ENCODE peak calls at places on chromosomes 6 and 20, in nine cellular contexts. W is fibroblast of lung, C is astrocyte, M is Peyer's patch, O is IMR-90, K is adrenal gland, B is neural progenitor cell, A is psoas muscle, J is left ventricle myocardium inferior. Z is an unnamed sample.

GRCh38 chr20:62366370-62367135 is 559 bp downstream of the LAMA5 start:
- DNase-seq in M (no peak), C (no peak), J (peak; percentile 47), K (no peak), B (peak; percentile 89), W (no peak), O (no peak), A (peak; percentile 27), Z (peak; percentile 51)

GRCh38 chr20:57280221-57280620 is 13.8 kb upstream of the BMP7 start:
- DNase-seq in A (no peak), B (peak; percentile 50), M (no peak), O (no peak), J (no peak), K (no peak), W (no peak), C (no peak), Z (no peak)

GRCh38 chr6:42118162-42119001 is 24.0 kb downstream of the C6orf132 start:
- DNase-seq in B (no peak), K (peak; percentile 46), J (peak; percentile 77), M (no peak), C (no peak), O (no peak), W (no peak), A (peak; percentile 50), Z (peak; percentile 38)

GRCh38 chr6:31971279-31971992 is 502 bp downstream of the DXO start:
- DNase-seq in O (no peak), B (peak; percentile 4), J (no peak), W (no peak), C (no peak), A (no peak), K (peak; percentile 46), M (no peak), Z (no peak)

GRCh38 chr6:157096522-157096921 is 226.8 kb downstream of the TMEM242 start:
- DNase-seq in C (no peak), K (no peak), A (no peak), B (no peak), O (no peak), M (no peak), W (no peak), J (peak; percentile 24), Z (no peak)

GRCh38 chr6:163548624-163549023 is 134.1 kb downstream of the QKI start:
- DNase-seq in B (no peak), W (no peak), K (no peak), M (no peak), O (no peak), J (no peak), A (no peak), C (no peak), Z (no peak)

GRCh38 chr6:139369568-139370046 is 4.8 kb downstream of the CITED2 start:
- DNase-seq in M (no peak), J (no peak), C (peak; percentile 63), O (peak; percentile 80), A (no peak), W (peak; percentile 86), K (peak; percentile 39), B (peak; percentile 65), Z (no peak)

GRCh38 chr20:52191436-52192295 is at the start of gene ZFP64:
- DNase-seq in C (peak; percentile 64), K (peak; percentile 67), W (peak; percentile 77), J (peak; percentile 78), A (peak; percentile 71), O (peak; percentile 76), B (peak; percentile 85), M (peak; percentile 74), Z (peak; percentile 78)

GRCh38 chr6:85493389-85493788 is 43.5 kb downstream of the NT5E start:
- DNase-seq in W (no peak), O (no peak), J (no peak), A (no peak), K (no peak), B (no peak), M (no peak), C (no peak), Z (no peak)

GRCh38 chr6:17878734-17879133 is 108.7 kb downstream of the KIF13A start:
- DNase-seq in W (no peak), O (no peak), C (no peak), M (no peak), B (no peak), J (no peak), A (no peak), K (no peak), Z (no peak)

GRCh38 chr20:57619053-57619831 is 984 bp downstream of the ZBP1 start:
- DNase-seq in B (no peak), K (no peak), A (no peak), W (no peak), C (no peak), M (peak; percentile 89), O (no peak), J (peak; percentile 63), Z (no peak)

GRCh38 chr6:121794630-121795029 is 359.2 kb downstream of the GJA1 start:
- DNase-seq in C (peak; percentile 97), O (peak; percentile 97), J (no peak), M (no peak), W (peak; percentile 85), B (no peak), A (no peak), K (peak; percentile 46), Z (no peak)

GRCh38 chr20:61531553-61532345 is 279.7 kb downstream of the CDH4 start:
- DNase-seq in B (no peak), K (no peak), C (peak; percentile 69), W (peak; percentile 46), O (peak; percentile 46), M (no peak), A (no peak), J (no peak), Z (no peak)

GRCh38 chr20:17568972-17569471 is 853 bp upstream of the DSTN start:
- DNase-seq in W (peak; percentile 97), J (peak; percentile 87), C (peak; percentile 98), O (peak; percentile 99), A (peak; percentile 77), M (peak; percentile 31), K (peak; percentile 88), B (peak; percentile 57), Z (peak; percentile 92)

GRCh38 chr6:44312901-44313788 is at the start of gene AARS2:
- DNase-seq in B (peak; percentile 93), J (peak; percentile 90), C (peak; percentile 74), O (peak; percentile 83), M (peak; percentile 78), K (peak; percentile 91), A (peak; percentile 89), W (peak; percentile 87), Z (peak; percentile 90)
- H3K4me1 ChIP-seq in B (peaks cover 3% of the 10 kb centered on the region), J (peaks cover 40% of the 10 kb centered on the region), C (peaks cover 14% of the 10 kb centered on the region), O (peaks cover 8% of the 10 kb centered on the region), M (no peaks in the 10 kb centered on the region), K (peaks cover 8% of the 10 kb centered on the region), A (peaks cover 6% of the 10 kb centered on the region), W (peaks cover 11% of the 10 kb centered on the region), Z (peaks cover 30% of the 10 kb centered on the region)

GRCh38 chr6:16237242-16237641 is 1.1 kb upstream of the GMPR start:
- DNase-seq in O (no peak), A (no peak), C (no peak), K (no peak), J (no peak), M (no peak), B (no peak), W (no peak), Z (no peak)
- H3K27me3 ChIP-seq in O (no peaks in the 10 kb centered on the region), A (no peaks in the 10 kb centered on the region), C (no peaks in the 10 kb centered on the region), K (no peaks in the 10 kb centered on the region), J (no peaks in the 10 kb centered on the region), M (no peaks in the 10 kb centered on the region), B (peaks cover 70% of the 10 kb centered on the region), W (no peaks in the 10 kb centered on the region), Z (no peaks in the 10 kb centered on the region)

DNA sequence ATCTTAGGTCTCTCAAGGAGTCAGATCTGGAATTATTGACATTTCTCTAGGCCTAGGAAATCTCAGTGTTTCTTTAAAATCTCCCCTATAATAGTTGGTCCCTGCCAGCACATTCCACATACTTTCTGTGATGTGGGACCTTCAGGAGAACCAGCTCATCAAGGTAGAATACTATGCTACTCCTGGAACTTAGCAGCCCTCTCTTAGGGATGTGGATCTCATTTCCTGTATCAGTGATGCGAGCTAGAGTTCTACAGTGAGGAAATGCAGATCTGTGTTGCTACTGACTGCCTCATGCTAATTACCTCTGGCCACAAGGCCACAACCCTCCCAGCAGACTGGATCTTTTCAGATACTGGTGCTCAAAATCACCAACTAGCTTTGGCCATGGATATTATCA is 193.8 kb downstream of the CLVS2 start:
- DNase-seq in W (no peak), M (no peak), O (no peak), C (no peak), J (no peak), B (no peak), A (no peak), K (no peak), Z (no peak)
- TF ChIP-seq CTCF in W (no peak), M (no peak), O (no peak), C (no peak), J (no peak), B (no peak), A (no peak), K (no peak), Z (no peak)

GRCh38 chr20:24989162-24989561 is 3.4 kb downstream of the APMAP start:
- DNase-seq in B (no peak), K (peak; percentile 18), O (no peak), C (no peak), A (no peak), W (no peak), J (no peak), M (no peak), Z (no peak)
- H3K4me1 ChIP-seq in B (peaks cover 13% of the 10 kb centered on the region), K (peaks cover 30% of the 10 kb centered on the region), O (no peaks in the 10 kb centered on the region), C (peaks cover 7% of the 10 kb centered on the region), A (peaks cover 47% of the 10 kb centered on the region), W (no peaks in the 10 kb centered on the region), J (peaks cover 56% of the 10 kb centered on the region), M (peaks cover 6% of the 10 kb centered on the region), Z (peaks cover 41% of the 10 kb centered on the region)

GRCh38 chr6:107490568-107491058 is 696 bp downstream of the SOBP start:
- DNase-seq in J (no peak), M (no peak), A (no peak), O (no peak), W (no peak), C (no peak), B (no peak), K (no peak), Z (no peak)

GRCh38 chr6:107488875-107489635 is 862 bp upstream of the SOBP start:
- DNase-seq in A (peak; percentile 46), B (peak; percentile 80), W (peak; percentile 37), J (peak; percentile 43), C (no peak), M (no peak), O (peak; percentile 20), K (peak; percentile 50), Z (peak; percentile 48)

GRCh38 chr6:107491059-107491609 is 1.2 kb downstream of the SOBP start:
- DNase-seq in C (no peak), M (no peak), W (peak; percentile 56), K (peak; percentile 68), O (peak; percentile 20), J (peak; percentile 84), A (peak; percentile 75), B (peak; percentile 86), Z (peak; percentile 78)

GRCh38 chr6:107488174-107488874 is 1.6 kb upstream of the SOBP start:
- DNase-seq in K (no peak), A (no peak), O (no peak), W (no peak), C (no peak), M (no peak), B (peak; percentile 31), J (no peak), Z (no peak)

GRCh38 chr6:107489636-107490567 is at the start of gene SOBP:
- DNase-seq in A (peak; percentile 77), B (peak; percentile 91), K (peak; percentile 61), O (peak; percentile 47), W (peak; percentile 53), M (peak; percentile 30), C (no peak), J (peak; percentile 80), Z (peak; percentile 81)
- H3K27me3 ChIP-seq in A (peaks cover 4% of the 10 kb centered on the region), B (peaks cover 28% of the 10 kb centered on the region), K (no peaks in the 10 kb centered on the region), O (peaks cover 15% of the 10 kb centered on the region), W (no peaks in the 10 kb centered on the region), M (no peaks in the 10 kb centered on the region), C (peaks cover 38% of the 10 kb centered on the region), J (no peaks in the 10 kb centered on the region), Z (no peaks in the 10 kb centered on the region)

GRCh38 chr6:100479180-100480035 is 14.7 kb upstream of the SIM1 start:
- DNase-seq in M (no peak), B (peak; percentile 55), O (peak; percentile 49), C (no peak), W (peak; percentile 65), A (no peak), K (no peak), J (no peak), Z (no peak)
- TF ChIP-seq CTCF in M (peak; percentile 67), B (peak; percentile 86), O (peak; percentile 77), C (peak; percentile 71), W (peak; percentile 66), A (peak; percentile 80), K (peak; percentile 74), J (peak; percentile 77), Z (peak; percentile 70)